ENCODE peak calls at places on chromosomes 11 and 22, in six cellular contexts. D is A549, I is cardiac muscle cell, P is thoracic aorta, Y is GM23248, X is RWPE2. T is an unnamed sample. For H3K4me1 and H3K9me3, the result is how much of the 10 kb centered on the place peaks cover.

GRCh38 chr11:33778682-33779081 is 4.4 kb upstream of the FBXO3 start:
- DNase-seq in D (no peak), I (peak), P (no peak), Y (peak), X (no peak), T (no peak)

GRCh38 chr11:75270896-75271415 is 30.4 kb downstream of the TPBGL start:
- DNase-seq in D (peak), I (no peak), P (no peak), Y (peak), X (peak), T (no peak)

GRCh38 chr22:29203456-29203855 is 2.2 kb upstream of the EMID1 start:
- DNase-seq in D (no peak), I (no peak), P (no peak), Y (no peak), X (no peak), T (no peak)

GRCh38 chr22:49156662-49157285 is 670.9 kb downstream of the BRD1 start:
- DNase-seq in D (no peak), I (no peak), P (no peak), Y (no peak), X (no peak), T (no peak)

GRCh38 chr11:36672815-36673450 is 74.9 kb upstream of the RAG2 start:
- DNase-seq in D (no peak), I (peak), P (no peak), Y (peak), X (no peak), T (peak)

GRCh38 chr11:74318241-74318932 is 6.9 kb upstream of the P4HA3 start:
- DNase-seq in D (no peak), I (no peak), P (no peak), Y (peak), X (no peak), T (no peak)

GRCh38 chr11:43905788-43906187 is 25.2 kb downstream of the ALKBH3 start:
- DNase-seq in D (no peak), I (no peak), P (no peak), Y (peak), X (no peak), T (no peak)

GRCh38 chr22:25853902-25854301 is 111.9 kb downstream of the MYO18B start:
- DNase-seq in D (peak), I (no peak), P (no peak), Y (peak), X (no peak), T (no peak)

GRCh38 chr11:67280791-67281551 is 8.1 kb upstream of the ANKRD13D start:
- DNase-seq in D (no peak), I (no peak), P (no peak), Y (no peak), X (peak), T (no peak)

GRCh38 chr11:6611092-6612007 is 666 bp downstream of the TAF10 start:
- DNase-seq in D (no peak), I (no peak), P (no peak), Y (peak), X (peak), T (no peak)

GRCh38 chr22:30208631-30209603 is 37.6 kb downstream of the LIF start:
- DNase-seq in D (no peak), I (no peak), P (peak), Y (peak), X (no peak), T (no peak)

GRCh38 chr11:43366597-43367121 is 7.9 kb downstream of the TTC17 start:
- DNase-seq in D (no peak), I (no peak), P (no peak), Y (peak), X (no peak), T (no peak)

GRCh38 chr11:33773399-33774355 is 643 bp downstream of the FBXO3 start:
- DNase-seq in D (peak), I (peak), P (no peak), Y (peak), X (no peak), T (peak)

GRCh38 chr11:132718711-132719641 is 813.3 kb downstream of the OPCML start:
- DNase-seq in D (no peak), I (no peak), P (no peak), Y (peak), X (no peak), T (no peak)

GRCh38 chr11:92211576-92212167 is 12.9 kb upstream of the FAT3 start:
- DNase-seq in D (no peak), I (peak), P (no peak), Y (peak), X (no peak), T (no peak)

GRCh38 chr22:21047730-21048129 is 2.0 kb downstream of the LRRC74B start:
- DNase-seq in D (no peak), I (no peak), P (no peak), Y (no peak), X (no peak), T (no peak)

GRCh38 chr22:21052715-21053459 is 7.1 kb downstream of the LRRC74B start:
- DNase-seq in D (no peak), I (no peak), P (no peak), Y (no peak), X (no peak), T (no peak)

GRCh38 chr22:21051836-21052400 is 6.2 kb downstream of the LRRC74B start:
- DNase-seq in D (no peak), I (no peak), P (no peak), Y (peak), X (no peak), T (no peak)

GRCh38 chr22:21054046-21054713 is 8.4 kb downstream of the LRRC74B start:
- DNase-seq in D (no peak), I (no peak), P (no peak), Y (no peak), X (no peak), T (no peak)

GRCh38 chr22:21051145-21051835 is 5.5 kb downstream of the LRRC74B start:
- DNase-seq in D (no peak), I (no peak), P (no peak), Y (no peak), X (no peak), T (no peak)
- H3K4me1 ChIP-seq in D (under half), I (under half), P (under half), Y (under half), X (under half), T (under half)

GRCh38 chr11:1077033-1077416 is 2.4 kb downstream of the MUC2 start:
- DNase-seq in D (no peak), I (no peak), P (no peak), Y (no peak), X (no peak), T (no peak)
- H3K27ac ChIP-seq in D (peak), I (no peak), P (no peak), Y (no peak), X (no peak), T (no peak)

DNA sequence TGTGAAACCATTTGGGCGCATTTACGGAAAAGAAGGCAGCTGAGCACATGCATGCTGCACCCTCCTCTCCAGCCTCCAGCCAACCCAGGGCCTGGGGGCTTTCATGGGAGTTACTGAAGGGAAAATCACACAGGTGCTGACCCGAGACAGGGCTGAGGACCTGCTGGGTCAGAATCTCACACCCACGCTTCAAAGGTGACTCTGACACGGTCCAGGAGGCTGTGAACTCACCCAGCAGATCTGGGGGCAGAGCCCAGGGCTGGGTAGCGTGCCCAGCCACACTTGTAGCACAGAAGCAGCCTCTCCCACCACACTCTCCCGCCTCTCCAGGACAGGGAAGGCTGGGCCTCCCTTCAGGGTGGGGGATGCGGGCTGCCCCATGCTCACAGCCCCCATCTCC is 347.6 kb downstream of the CTTN start:
- DNase-seq in D (no peak), I (no peak), P (no peak), Y (no peak), X (no peak), T (no peak)
- H3K9me3 ChIP-seq in D (under half), I (under half), P (under half), Y (under half), X (under half), T (under half)

GRCh38 chr22:21922370-21923162 is 30.1 kb downstream of the PPM1F start:
- DNase-seq in D (no peak), I (no peak), P (no peak), Y (no peak), X (no peak), T (no peak)
- H3K4me1 ChIP-seq in D (under half), I (under half), P (under half), Y (under half), X (under half), T (under half)

GRCh38 chr22:44341431-44342346 is 28.9 kb upstream of the SHISAL1 start:
- DNase-seq in D (no peak), I (peak), P (no peak), Y (peak), X (no peak), T (no peak)
- H3K27ac ChIP-seq in D (peak), I (peak), P (peak), Y (no peak), X (no peak), T (no peak)

DNA sequence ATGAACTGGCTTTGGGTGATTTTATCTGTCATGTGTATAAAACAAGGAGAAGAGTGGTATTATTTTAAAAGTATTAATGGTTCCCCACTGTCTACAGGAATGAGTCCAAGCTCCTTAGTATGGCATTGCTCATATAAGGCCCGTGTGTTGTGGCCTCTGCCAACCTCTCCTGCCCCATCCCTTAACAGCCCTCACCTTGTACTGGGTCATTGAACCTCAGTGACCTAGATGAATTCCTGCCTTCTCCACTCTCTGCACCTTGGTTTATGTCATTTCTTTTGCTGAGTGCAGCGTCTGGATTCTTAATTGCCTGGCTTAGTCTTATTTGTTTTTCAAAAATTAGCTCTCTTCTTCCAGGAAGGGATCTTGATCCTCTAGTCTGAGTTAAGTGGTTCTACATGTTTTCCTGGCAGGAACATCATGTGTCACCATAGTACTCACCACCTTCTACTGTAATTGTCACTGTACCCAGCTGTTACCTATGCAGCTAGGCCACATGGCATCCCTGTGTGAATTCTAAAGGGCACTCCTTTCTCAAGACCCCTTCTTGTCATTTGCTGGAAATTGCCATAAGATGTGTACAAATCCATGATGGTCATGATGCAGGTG is 36.2 kb upstream of the POGLUT3 start:
- DNase-seq in D (no peak), I (no peak), P (no peak), Y (no peak), X (no peak), T (no peak)
- H3K9me3 ChIP-seq in D (under half), I (under half), P (under half), Y (under half), X (under half), T (under half)

T was measured in naive thymus-derived CD4-positive, alpha-beta T cell.